ENCODE peak calls at places on chromosomes 11 and 22, in ten cellular contexts. L is GM12878, Q is Calu3, C is transverse colon, H is HFF-Myc, W is body of pancreas, T is BJ, M is lower leg skin, K is choroid plexus epithelial cell, P is fibroblast of lung. S is an unnamed sample.

GRCh38 chr22:23222033-23222840 is 41.9 kb downstream of the BCR start:
- DNase-seq in L (no peak), Q (no peak), C (no peak), H (no peak), W (no peak), T (no peak), M (no peak), K (no peak), P (no peak), S (no peak)

GRCh38 chr11:36041988-36042606 is 98.2 kb downstream of the LDLRAD3 start:
- DNase-seq in L (no peak), Q (peak; percentile 6), C (no peak), H (no peak), W (no peak), T (no peak), M (no peak), K (peak; percentile 48), P (no peak), S (no peak)

GRCh38 chr11:92198276-92198675 is 26.3 kb upstream of the FAT3 start:
- DNase-seq in L (no peak), Q (no peak), C (no peak), H (no peak), W (no peak), T (no peak), M (no peak), K (no peak), P (no peak), S (no peak)

GRCh38 chr22:48889209-48889830 is 938.4 kb downstream of the BRD1 start:
- DNase-seq in L (no peak), Q (no peak), C (no peak), H (no peak), W (no peak), T (no peak), M (peak; percentile 73), K (no peak), P (no peak), S (no peak)

GRCh38 chr22:43116932-43117331 is 6.4 kb downstream of the BIK start:
- DNase-seq in L (no peak), Q (no peak), C (no peak), H (no peak), W (no peak), T (no peak), M (no peak), K (no peak), P (no peak), S (no peak)

GRCh38 chr11:116112031-116112935 is 608.1 kb upstream of the CADM1 start:
- DNase-seq in L (no peak), Q (no peak), C (no peak), H (no peak), W (no peak), T (no peak), M (peak; percentile 42), K (no peak), P (no peak), S (no peak)

GRCh38 chr22:27108425-27109114 is 451.2 kb downstream of the MIAT start:
- DNase-seq in L (no peak), Q (no peak), C (peak; percentile 32), H (no peak), W (peak; percentile 46), T (no peak), M (peak; percentile 88), K (peak; percentile 69), P (peak; percentile 66), S (no peak)

GRCh38 chr11:2320591-2321310 is 18.9 kb downstream of the TSPAN32 start:
- DNase-seq in L (no peak), Q (no peak), C (no peak), H (no peak), W (no peak), T (no peak), M (peak; percentile 78), K (no peak), P (no peak), S (no peak)

GRCh38 chr22:18031670-18032454 is 7.5 kb upstream of the MICAL3 start:
- DNase-seq in L (no peak), Q (peak; percentile 87), C (no peak), H (peak; percentile 90), W (peak; percentile 68), T (peak; percentile 68), M (no peak), K (peak; percentile 92), P (peak; percentile 96), S (no peak)

GRCh38 chr22:38214248-38215056 is 12.7 kb downstream of the MAFF start:
- DNase-seq in L (no peak), Q (no peak), C (peak; percentile 83), H (no peak), W (peak; percentile 74), T (no peak), M (peak; percentile 91), K (peak; percentile 75), P (peak; percentile 58), S (peak; percentile 82)

GRCh38 chr11:116193321-116194114 is 579.3 kb downstream of the BUD13 start:
- DNase-seq in L (no peak), Q (peak; percentile 60), C (peak; percentile 60), H (peak; percentile 3), W (peak; percentile 66), T (no peak), M (no peak), K (peak; percentile 50), P (peak; percentile 88), S (peak; percentile 78)

GRCh38 chr22:41957941-41958556 is 6.1 kb downstream of the SMIM45 start:
- DNase-seq in L (no peak), Q (no peak), C (no peak), H (no peak), W (no peak), T (no peak), M (no peak), K (no peak), P (no peak), S (no peak)
- TF ChIP-seq CTCF in L (no peak), Q (no peak), C (no peak), H (no peak), W (no peak), T (no peak), M (no peak), K (no peak), P (no peak), S (no peak)

GRCh38 chr11:107651672-107652071 is 60.2 kb downstream of the SLN start:
- DNase-seq in L (no peak), Q (no peak), C (no peak), H (no peak), W (no peak), T (no peak), M (no peak), K (no peak), P (peak; percentile 28), S (no peak)
- TF ChIP-seq CTCF in L (no peak), Q (no peak), C (no peak), H (no peak), W (no peak), T (no peak), M (no peak), K (peak; percentile 13), P (no peak), S (no peak)

DNA sequence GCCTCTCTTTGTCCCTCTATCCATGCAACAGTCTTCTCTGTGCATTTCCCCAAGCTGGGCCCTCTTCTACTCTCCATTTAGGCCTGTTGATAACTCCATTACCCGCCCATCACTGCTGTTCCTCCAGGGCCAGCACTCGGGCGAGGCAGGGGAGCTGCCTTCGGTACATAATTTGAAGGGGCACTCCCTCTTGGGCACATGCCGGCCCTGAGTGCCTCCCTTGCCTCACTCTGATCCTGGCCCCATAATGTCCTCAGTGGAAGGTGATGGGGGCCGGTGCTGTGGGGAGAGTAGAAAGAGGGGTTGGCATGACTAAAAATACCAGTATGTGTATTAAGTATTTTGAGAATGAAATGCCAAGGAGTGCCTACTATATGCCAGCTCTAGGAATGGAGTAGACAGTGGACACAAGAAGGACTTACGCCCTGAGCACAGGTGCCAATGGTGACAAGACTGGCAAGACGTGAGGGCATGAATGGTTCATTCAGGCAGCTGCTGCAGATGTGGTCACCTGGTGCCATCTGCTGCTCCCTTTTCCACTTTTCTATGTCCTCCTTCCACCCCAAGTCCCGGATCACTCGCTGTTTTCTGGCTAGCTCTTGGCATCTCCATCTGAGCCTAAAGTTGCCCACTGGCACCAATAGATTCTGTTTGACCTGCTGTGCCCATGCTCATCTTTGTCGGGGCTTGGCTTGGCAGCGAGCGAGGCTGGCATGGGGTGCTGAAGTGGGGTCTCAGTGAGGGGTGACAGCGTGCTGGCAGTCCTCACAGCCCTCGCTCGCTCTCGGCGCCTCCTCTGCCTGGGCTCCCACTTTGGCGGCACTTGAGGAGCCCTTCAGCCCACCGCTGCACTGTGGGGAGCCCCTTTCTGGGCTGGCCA is 22.6 kb downstream of the TMEM218 start:
- DNase-seq in L (no peak), Q (no peak), C (no peak), H (no peak), W (no peak), T (no peak), M (peak; percentile 81), K (no peak), P (no peak), S (no peak)
- TF ChIP-seq CTCF in L (no peak), Q (no peak), C (no peak), H (no peak), W (no peak), T (no peak), M (no peak), K (no peak), P (no peak), S (no peak)

GRCh38 chr11:5021996-5022395 is 24.3 kb upstream of the OR52J3 start:
- DNase-seq in L (no peak), Q (no peak), C (no peak), H (no peak), W (no peak), T (no peak), M (no peak), K (no peak), P (no peak), S (no peak)
- TF ChIP-seq CTCF in L (no peak), Q (no peak), C (no peak), H (no peak), W (no peak), T (no peak), M (no peak), K (no peak), P (no peak), S (no peak)

GRCh38 chr11:65538915-65539374 is 14.1 kb downstream of the SCYL1 start:
- DNase-seq in L (no peak), Q (no peak), C (no peak), H (no peak), W (no peak), T (no peak), M (no peak), K (no peak), P (no peak), S (no peak)
- TF ChIP-seq CTCF in L (no peak), Q (no peak), C (no peak), H (no peak), W (no peak), T (no peak), M (no peak), K (no peak), P (no peak), S (no peak)

DNA sequence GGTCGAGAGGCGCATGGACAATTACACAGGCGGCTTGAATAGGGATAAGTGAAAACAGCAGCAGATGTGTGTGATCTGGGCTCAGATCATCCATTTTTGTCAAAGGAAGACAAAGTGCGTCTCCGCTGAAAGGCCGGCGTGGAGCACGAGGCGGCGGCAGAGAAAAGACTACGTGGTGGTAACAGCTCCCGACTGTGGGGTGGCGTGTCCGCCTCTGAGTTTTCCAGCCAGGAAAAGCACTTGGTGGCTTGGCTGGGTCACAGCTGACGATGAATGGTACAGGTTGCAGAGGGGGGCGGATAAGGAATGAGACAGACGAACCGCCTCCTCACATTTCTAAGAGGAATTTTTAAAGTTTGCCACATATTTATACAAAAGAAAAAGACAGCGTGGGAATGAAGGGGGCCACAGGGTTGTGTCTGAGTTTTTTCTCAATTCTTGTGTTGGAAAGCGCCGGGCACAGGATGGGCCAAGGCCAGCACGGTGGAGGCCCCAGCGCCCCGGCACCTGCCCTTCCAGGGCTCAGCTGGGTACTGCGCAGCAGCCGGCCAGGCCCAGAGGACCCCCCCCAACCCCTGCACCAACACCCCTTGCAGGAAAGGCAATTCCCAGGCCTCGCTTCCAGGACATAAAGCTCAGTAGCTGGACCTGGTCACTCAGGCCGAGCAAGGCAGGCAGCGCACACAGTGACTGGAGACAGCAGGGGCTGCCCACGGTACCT is 80.5 kb downstream of the TRMU start:
- DNase-seq in L (no peak), Q (no peak), C (no peak), H (no peak), W (no peak), T (no peak), M (no peak), K (no peak), P (peak; percentile 95), S (no peak)
- TF ChIP-seq CTCF in L (no peak), Q (no peak), C (no peak), H (no peak), W (no peak), T (no peak), M (no peak), K (no peak), P (no peak), S (no peak)

S was measured in cardiac muscle cell.